ENCODE peak calls at places on chromosome 7, in four cellular contexts. Q is gastrocnemius medialis, N is mucosa of descending colon, X is right cardiac atrium. H is an unnamed sample. For H3K9me3, the result is how much of the 10 kb centered on the place peaks cover.

GRCh38 chr7:111883241-111883640 is 320.9 kb upstream of the IMMP2L start:
- DNase-seq in Q (no peak), N (no peak), X (no peak), H (no peak)

GRCh38 chr7:26694156-26694555 is 170.2 kb downstream of the SKAP2 start:
- DNase-seq in Q (no peak), N (no peak), X (no peak), H (no peak)

GRCh38 chr7:83111391-83111790 is 51.3 kb downstream of the PCLO start:
- DNase-seq in Q (no peak), N (no peak), X (no peak), H (no peak)

GRCh38 chr7:22561356-22561755 is 61.4 kb upstream of the STEAP1B start:
- DNase-seq in Q (peak), N (peak), X (peak), H (peak)

GRCh38 chr7:17786314-17786852 is 153.9 kb downstream of the SNX13 start:
- DNase-seq in Q (no peak), N (no peak), X (no peak), H (no peak)

GRCh38 chr7:112122144-112122543 is 84.1 kb downstream of the DOCK4 start:
- DNase-seq in Q (no peak), N (no peak), X (no peak), H (no peak)

GRCh38 chr7:150838965-150839650 is 13.2 kb upstream of the AOC1 start:
- DNase-seq in Q (no peak), N (no peak), X (no peak), H (no peak)

GRCh38 chr7:125126376-125126775 is 196.8 kb upstream of the POT1 start:
- DNase-seq in Q (no peak), N (no peak), X (no peak), H (no peak)

GRCh38 chr7:99173787-99174186 is 29.9 kb upstream of the SMURF1 start:
- DNase-seq in Q (no peak), N (no peak), X (no peak), H (no peak)

GRCh38 chr7:82291931-82292330 is 151.6 kb downstream of the CACNA2D1 start:
- DNase-seq in Q (no peak), N (no peak), X (no peak), H (no peak)

GRCh38 chr7:120829487-120829886 is 28.5 kb downstream of the TSPAN12 start:
- DNase-seq in Q (no peak), N (no peak), X (no peak), H (no peak)

GRCh38 chr7:3710531-3710930 is 409.5 kb downstream of the SDK1 start:
- DNase-seq in Q (no peak), N (no peak), X (no peak), H (no peak)

GRCh38 chr7:46583606-46584005 is 662.5 kb upstream of the IGFBP3 start:
- DNase-seq in Q (peak), N (no peak), X (no peak), H (no peak)

GRCh38 chr7:96933067-96933645 is 72.2 kb upstream of the DLX6 start:
- DNase-seq in Q (no peak), N (no peak), X (no peak), H (no peak)

GRCh38 chr7:24836084-24836483 is 78.8 kb upstream of the GSDME start:
- DNase-seq in Q (no peak), N (no peak), X (no peak), H (no peak)

GRCh38 chr7:5143935-5144903 is 45.8 kb upstream of the WIPI2 start:
- DNase-seq in Q (no peak), N (peak), X (peak), H (no peak)

GRCh38 chr7:141697211-141697871 is 4.6 kb downstream of the DENND11 start:
- DNase-seq in Q (no peak), N (no peak), X (peak), H (no peak)

GRCh38 chr7:10300557-10300956 is 673.1 kb upstream of the PHF14 start:
- DNase-seq in Q (no peak), N (no peak), X (no peak), H (no peak)

GRCh38 chr7:44393238-44394111 is 68.1 kb upstream of the CAMK2B start:
- DNase-seq in Q (no peak), N (no peak), X (no peak), H (no peak)

GRCh38 chr7:22660732-22661131 is 66.3 kb upstream of the IL6 start:
- DNase-seq in Q (no peak), N (no peak), X (no peak), H (no peak)

GRCh38 chr7:115603416-115603815 is 427.1 kb downstream of the TFEC start:
- DNase-seq in Q (no peak), N (no peak), X (no peak), H (no peak)

GRCh38 chr7:8594115-8594514 is 160.7 kb downstream of the NXPH1 start:
- DNase-seq in Q (no peak), N (no peak), X (no peak), H (no peak)

GRCh38 chr7:37110641-37111421 is 337.8 kb downstream of the ELMO1 start:
- DNase-seq in Q (no peak), N (no peak), X (no peak), H (no peak)

GRCh38 chr7:22900101-22900500 is 77.5 kb upstream of the TOMM7 start:
- DNase-seq in Q (no peak), N (no peak), X (no peak), H (no peak)

GRCh38 chr7:103395071-103395470 is 47.6 kb downstream of the PSMC2 start:
- DNase-seq in Q (no peak), N (no peak), X (no peak), H (no peak)

GRCh38 chr7:152583006-152583405 is 92.9 kb downstream of the XRCC2 start:
- DNase-seq in Q (no peak), N (no peak), X (no peak), H (no peak)

GRCh38 chr7:82726038-82726800 is 282.6 kb upstream of the CACNA2D1 start:
- DNase-seq in Q (no peak), N (no peak), X (no peak), H (no peak)

GRCh38 chr7:69683002-69683401 is 84.7 kb downstream of the AUTS2 start:
- DNase-seq in Q (no peak), N (no peak), X (no peak), H (no peak)

GRCh38 chr7:100472121-100472851 is 6.7 kb downstream of the TSC22D4 start:
- DNase-seq in Q (no peak), N (no peak), X (no peak), H (no peak)

GRCh38 chr7:121204537-121204936 is 124.3 kb upstream of the WNT16 start:
- DNase-seq in Q (peak), N (no peak), X (no peak), H (peak)

GRCh38 chr7:130277763-130278643 is 11.3 kb downstream of the CPA2 start:
- DNase-seq in Q (peak), N (peak), X (peak), H (peak)
- H3K9me3 ChIP-seq in Q (under half), N (under half), X (under half), H (under half)

GRCh38 chr7:87330316-87330715 is 15.1 kb upstream of the CROT start:
- DNase-seq in Q (no peak), N (no peak), X (no peak), H (no peak)
- H3K9me3 ChIP-seq in Q (under half), N (under half), X (under half), H (under half)

DNA sequence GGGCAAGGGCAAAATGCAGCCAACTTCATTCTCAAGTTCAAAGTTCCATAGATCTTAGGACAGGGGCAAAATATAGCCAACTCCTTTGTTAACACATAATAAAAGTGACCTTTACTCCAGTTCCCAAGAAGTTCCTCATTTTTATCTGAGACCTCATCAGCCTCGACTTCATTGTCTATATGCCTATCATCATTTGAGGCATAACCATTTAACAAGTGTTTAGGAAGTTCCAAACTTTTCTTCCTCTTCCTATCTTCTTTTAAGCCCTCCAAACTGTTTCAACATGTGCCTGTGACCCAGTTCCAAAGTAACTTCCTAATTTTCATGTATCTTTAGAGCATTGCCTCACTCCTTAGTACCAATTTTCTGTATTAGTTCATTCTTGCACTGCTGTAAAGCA is 569.0 kb downstream of the ANKRD7 start:
- DNase-seq in Q (no peak), N (no peak), X (no peak), H (no peak)
- H3K9me3 ChIP-seq in Q (under half), N (under half), X (under half), H (under half)

GRCh38 chr7:158157460-158157859 is 430.2 kb downstream of the PTPRN2 start:
- DNase-seq in Q (no peak), N (no peak), X (no peak), H (no peak)
- H3K9me3 ChIP-seq in Q (under half), N (under half), X (under half), H (under half)

DNA sequence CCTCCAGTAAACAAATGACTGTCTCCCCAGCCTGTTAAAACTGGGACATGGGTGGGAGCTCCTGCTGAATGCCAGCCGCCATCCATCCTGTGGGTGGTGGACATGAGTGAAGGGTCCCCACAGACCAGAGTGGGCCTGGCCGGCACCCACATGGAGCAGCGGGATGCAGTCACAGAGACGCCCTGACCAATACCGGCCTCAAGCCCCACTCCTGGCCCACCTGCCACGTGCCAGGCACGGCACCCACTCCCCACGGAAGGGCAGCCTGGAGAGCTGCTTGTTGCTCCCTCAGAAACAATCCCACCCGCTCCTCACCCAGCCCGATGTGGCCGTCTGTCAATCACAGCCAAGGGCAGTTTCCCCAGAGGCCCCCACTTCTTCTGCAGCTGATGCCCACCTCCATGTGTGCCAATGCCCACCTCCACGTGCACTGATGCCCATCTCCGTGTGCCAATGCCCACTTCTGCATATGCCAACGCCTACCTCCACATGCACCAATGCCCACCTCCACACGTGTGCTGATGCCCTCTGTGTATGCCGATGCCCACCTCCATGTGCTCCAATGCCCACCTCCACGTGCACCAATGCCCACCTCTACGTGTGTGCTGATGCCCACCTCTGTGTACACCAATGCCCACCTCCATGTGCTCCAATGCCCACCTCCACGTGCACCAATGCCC is 42.8 kb upstream of the DNAAF5 start:
- DNase-seq in Q (no peak), N (no peak), X (no peak), H (no peak)
- H3K9me3 ChIP-seq in Q (under half), N (under half), X (under half), H (under half)

GRCh38 chr7:56570968-56571367 is 454.8 kb upstream of the NUPR2 start:
- DNase-seq in Q (no peak), N (no peak), X (no peak), H (no peak)
- H3K9me3 ChIP-seq in Q (under half), N (half or more), X (under half), H (under half)

GRCh38 chr7:451255-452229 is 68.1 kb downstream of the PDGFA start:
- DNase-seq in Q (no peak), N (no peak), X (peak), H (no peak)

GRCh38 chr7:450741-451140 is 68.9 kb downstream of the PDGFA start:
- DNase-seq in Q (no peak), N (no peak), X (peak), H (no peak)

GRCh38 chr7:452791-453455 is 66.7 kb downstream of the PDGFA start:
- DNase-seq in Q (no peak), N (no peak), X (peak), H (no peak)

GRCh38 chr7:453597-454306 is 65.9 kb downstream of the PDGFA start:
- DNase-seq in Q (no peak), N (no peak), X (peak), H (peak)

GRCh38 chr7:452230-452751 is 67.4 kb downstream of the PDGFA start:
- DNase-seq in Q (no peak), N (no peak), X (peak), H (no peak)
- H3K9me3 ChIP-seq in Q (under half), N (under half), X (under half), H (under half)

GRCh38 chr7:34133983-34134782 is 228.8 kb downstream of the BMPER start:
- DNase-seq in Q (peak), N (peak), X (peak), H (peak)

GRCh38 chr7:34133356-34133982 is 228.1 kb downstream of the BMPER start:
- DNase-seq in Q (no peak), N (no peak), X (no peak), H (no peak)

GRCh38 chr7:34128762-34129161 is 223.4 kb downstream of the BMPER start:
- DNase-seq in Q (no peak), N (no peak), X (no peak), H (no peak)

GRCh38 chr7:34131371-34131770 is 226.0 kb downstream of the BMPER start:
- DNase-seq in Q (no peak), N (no peak), X (no peak), H (no peak)

GRCh38 chr7:34130558-34131285 is 225.4 kb downstream of the BMPER start:
- DNase-seq in Q (no peak), N (no peak), X (no peak), H (no peak)
- H3K9me3 ChIP-seq in Q (under half), N (under half), X (under half), H (under half)

H was measured in psoas muscle.